ENCODE peak calls at places on chromosomes 12 and 14, in nine cellular contexts. E, K, C, V, Z, Q, D, U and J are unnamed samples.

GRCh38 chr12:75606921-75607320 is 95.5 kb upstream of the KRR1 start:
- DNase-seq in Q (no peak), V (no peak), K (no peak), E (no peak), D (no peak), C (no peak), Z (no peak), U (no peak), J (no peak)

GRCh38 chr14:100400115-100400514 is 77.0 kb downstream of the SLC25A47 start:
- DNase-seq in U (no peak), D (no peak), C (no peak), Q (no peak), V (no peak), K (no peak), E (no peak), Z (no peak), J (peak)

GRCh38 chr12:131128556-131128955 is 174.8 kb downstream of the ADGRD1 start:
- DNase-seq in K (no peak), D (no peak), U (no peak), C (no peak), Z (no peak), V (no peak), E (no peak), Q (no peak), J (no peak)

GRCh38 chr12:50763637-50764115 is at the start of gene ATF1:
- DNase-seq in U (peak), E (peak), D (peak), Z (peak), V (peak), K (peak), C (peak), Q (peak), J (peak)

GRCh38 chr14:103442288-103442687 is 57.1 kb downstream of the MARK3 start:
- DNase-seq in D (no peak), E (no peak), V (peak), Z (no peak), C (no peak), K (no peak), Q (no peak), U (no peak), J (no peak)

GRCh38 chr12:131939007-131939406 is 9.9 kb downstream of the PUS1 start:
- DNase-seq in Z (no peak), C (no peak), V (no peak), E (no peak), D (no peak), K (no peak), U (no peak), Q (no peak), J (no peak)

GRCh38 chr12:104108755-104109445 is 29.1 kb downstream of the NFYB start:
- DNase-seq in U (peak), Q (peak), K (peak), Z (peak), C (peak), D (peak), V (peak), E (peak), J (peak)

GRCh38 chr12:19780460-19780859 is 341.2 kb downstream of the AEBP2 start:
- DNase-seq in K (no peak), U (no peak), Q (no peak), V (no peak), Z (no peak), E (no peak), D (no peak), C (no peak), J (no peak)

GRCh38 chr14:93800038-93800937 is 12.0 kb upstream of the PRIMA1 start:
- DNase-seq in C (no peak), Q (no peak), V (no peak), K (no peak), Z (peak), U (no peak), D (no peak), E (no peak), J (no peak)

GRCh38 chr12:31020385-31021166 is 53.1 kb upstream of the DDX11 start:
- DNase-seq in Q (no peak), V (no peak), Z (no peak), E (no peak), U (no peak), C (no peak), K (peak), D (no peak), J (no peak)

GRCh38 chr14:80629606-80630005 is 311.9 kb downstream of the CEP128 start:
- DNase-seq in Q (no peak), Z (no peak), C (no peak), D (no peak), K (no peak), E (no peak), V (peak), U (no peak), J (no peak)

GRCh38 chr14:22613091-22613695 is 15.1 kb downstream of the ABHD4 start:
- DNase-seq in D (no peak), E (no peak), C (no peak), Z (no peak), U (peak), Q (no peak), K (no peak), V (no peak), J (no peak)

GRCh38 chr12:109255377-109255776 is 53.7 kb downstream of the FOXN4 start:
- DNase-seq in Q (no peak), E (peak), Z (no peak), D (no peak), K (no peak), V (peak), U (peak), C (peak), J (peak)

GRCh38 chr12:12992418-12993175 is 7.5 kb downstream of the HEBP1 start:
- DNase-seq in D (no peak), Q (no peak), V (peak), C (peak), E (no peak), U (peak), Z (peak), K (no peak), J (no peak)

GRCh38 chr12:52907092-52907810 is 2.4 kb upstream of the KRT8 start:
- DNase-seq in Z (peak), D (no peak), K (peak), U (no peak), C (peak), V (no peak), Q (no peak), E (no peak), J (peak)

GRCh38 chr12:52029686-52030085 is 21.6 kb upstream of the NR4A1 start:
- DNase-seq in D (peak), V (peak), E (peak), K (peak), C (peak), Z (peak), U (peak), Q (no peak), J (peak)

GRCh38 chr12:111368291-111368683 is 608 bp downstream of the PHETA1 start:
- DNase-seq in D (peak), Q (no peak), K (no peak), V (no peak), Z (peak), C (no peak), E (peak), U (no peak), J (no peak)

GRCh38 chr12:101939856-101940265 is 62.5 kb downstream of the DRAM1 start:
- DNase-seq in D (peak), C (peak), V (peak), K (peak), E (peak), Q (peak), Z (peak), U (peak), J (peak)

GRCh38 chr12:55795950-55796349 is 21.6 kb downstream of the SARNP start:
- DNase-seq in K (no peak), C (no peak), U (no peak), Z (no peak), E (no peak), D (no peak), Q (no peak), V (no peak), J (no peak)

GRCh38 chr12:55797550-55797949 is 20.0 kb downstream of the SARNP start:
- DNase-seq in Z (no peak), V (peak), Q (no peak), E (no peak), D (no peak), K (no peak), U (no peak), C (no peak), J (no peak)

DNA sequence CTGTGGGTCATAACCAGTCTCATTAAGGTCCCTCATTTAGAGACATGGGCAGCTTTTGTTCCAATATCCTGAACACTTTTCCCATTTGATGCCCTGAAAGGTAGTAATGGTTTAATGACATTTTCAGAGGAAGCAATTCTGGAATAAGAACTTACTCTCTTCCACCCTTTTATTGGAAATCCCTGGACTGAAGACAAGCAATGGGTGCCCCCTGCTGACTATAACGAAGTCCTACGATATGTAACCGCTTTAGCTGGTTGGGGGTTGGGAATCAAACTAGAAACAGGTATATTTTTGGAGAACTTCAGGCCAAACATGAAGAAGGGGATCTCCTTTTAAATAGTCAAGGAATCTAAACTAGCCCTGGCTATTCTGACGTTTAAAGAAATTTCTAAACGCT is 20.5 kb downstream of the SARNP start:
- DNase-seq in K (no peak), Z (peak), V (peak), U (peak), D (peak), Q (peak), C (peak), E (peak), J (peak)
- H3K4me2 ChIP-seq in K (no peak), Z (no peak), V (no peak), U (no peak), D (no peak), Q (no peak), C (no peak), E (no peak), J (no peak)

DNA sequence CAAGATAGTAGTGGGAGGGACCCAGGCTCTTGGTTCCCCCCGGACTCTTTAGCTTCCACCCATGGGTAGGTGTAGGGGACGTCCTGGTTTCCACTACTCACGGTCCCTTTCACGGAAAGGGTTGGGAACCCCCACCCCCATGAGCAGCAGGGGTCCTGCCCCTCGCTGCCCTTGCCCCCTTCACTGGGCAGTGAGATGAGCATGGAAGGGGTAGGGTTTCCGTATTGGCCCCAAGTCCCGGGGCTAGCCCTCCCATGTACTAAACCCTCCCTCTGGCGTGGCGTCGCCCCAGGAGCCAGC is 12.7 kb downstream of the AGAP2 start:
- DNase-seq in K (no peak), Q (no peak), C (no peak), D (no peak), E (no peak), U (no peak), Z (no peak), V (no peak), J (no peak)
- H3K4me2 ChIP-seq in K (peak), Q (peak), C (peak), D (no peak), E (peak), U (peak), Z (peak), V (peak), J (peak)

DNA sequence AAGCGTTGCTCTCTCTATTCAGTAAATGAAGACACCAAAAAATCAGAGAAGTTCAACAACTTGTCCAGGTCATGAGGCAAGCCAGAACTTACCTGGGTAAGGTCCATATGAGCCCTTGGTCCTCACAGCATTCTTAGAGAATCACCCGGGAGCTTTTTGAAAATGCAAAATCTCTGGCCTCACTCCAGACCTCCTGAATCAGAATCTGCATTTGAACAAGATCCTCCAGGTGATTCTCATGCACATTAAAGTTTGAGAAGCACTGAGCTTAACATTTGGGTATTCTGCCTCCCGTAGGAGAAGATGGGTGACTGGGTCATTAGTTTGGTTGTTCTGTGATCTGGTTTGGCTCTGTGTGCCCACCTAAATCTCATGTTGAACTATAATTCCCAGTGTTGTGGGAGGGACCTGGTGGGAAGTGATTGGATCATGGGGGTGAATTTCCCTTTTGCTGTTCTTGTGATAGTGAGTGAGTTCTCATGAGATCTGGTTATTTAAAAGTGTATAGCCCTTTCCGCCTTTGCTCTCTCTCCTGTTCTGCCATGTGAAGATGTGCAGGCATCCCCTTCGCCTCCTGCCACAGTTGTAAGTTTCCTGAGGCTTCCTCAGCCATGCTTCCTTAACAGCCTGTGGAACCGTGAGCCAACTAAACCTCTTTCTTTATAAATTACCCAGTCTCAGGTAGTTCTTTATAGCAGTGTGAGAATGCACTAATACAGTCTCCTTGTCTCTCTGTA is 221.2 kb downstream of the RAD51B start:
- DNase-seq in K (peak), Z (no peak), U (peak), E (no peak), D (no peak), C (no peak), Q (no peak), V (no peak), J (no peak)
- H3K4me2 ChIP-seq in K (peak), Z (no peak), U (peak), E (no peak), D (no peak), C (no peak), Q (no peak), V (no peak), J (no peak)

GRCh38 chr12:54029529-54030441 is 1.5 kb downstream of the HOXC6 start:
- DNase-seq in Z (no peak), D (no peak), K (no peak), U (peak), E (peak), C (no peak), V (no peak), Q (no peak), J (no peak)
- H3K4me2 ChIP-seq in Z (peak), D (no peak), K (peak), U (peak), E (peak), C (no peak), V (no peak), Q (no peak), J (no peak)